ENCODE peak calls at places on chromosomes 16 and 17, in five cellular contexts. One of them, this sample, is unnamed.

GRCh38 chr17:47621293-47622178 is 28.2 kb upstream of the KPNB1 start:
- DNase-seq in HEK293T: peak; percentile 20
- DNase-seq in stomach: no peak
- DNase-seq in cortex of kidney: no peak
- DNase-seq in adrenal gland: peak; percentile 83
- DNase-seq in this sample: peak; percentile 61

GRCh38 chr17:59329558-59330313 is 1.7 kb upstream of the YPEL2 start:
- DNase-seq in HEK293T: peak; percentile 70
- DNase-seq in stomach: peak; percentile 66
- DNase-seq in cortex of kidney: no peak
- DNase-seq in adrenal gland: peak; percentile 76
- DNase-seq in this sample: peak; percentile 84

GRCh38 chr16:19583665-19584300 is 28.3 kb downstream of the VPS35L start:
- DNase-seq in HEK293T: peak; percentile 41
- DNase-seq in stomach: peak; percentile 30
- DNase-seq in cortex of kidney: no peak
- DNase-seq in adrenal gland: peak; percentile 28
- DNase-seq in this sample: no peak

GRCh38 chr16:54112807-54113206 is 173.8 kb downstream of the IRX3 start:
- DNase-seq in HEK293T: no peak
- DNase-seq in stomach: no peak
- DNase-seq in cortex of kidney: no peak
- DNase-seq in adrenal gland: no peak
- DNase-seq in this sample: no peak

GRCh38 chr16:30805056-30805369 is 18.0 kb upstream of the ZNF629 start:
- DNase-seq in HEK293T: no peak
- DNase-seq in stomach: no peak
- DNase-seq in cortex of kidney: no peak
- DNase-seq in adrenal gland: no peak
- DNase-seq in this sample: peak; percentile 59

GRCh38 chr17:62674841-62675240 is 47.4 kb downstream of the MRC2 start:
- DNase-seq in HEK293T: no peak
- DNase-seq in stomach: no peak
- DNase-seq in cortex of kidney: no peak
- DNase-seq in adrenal gland: no peak
- DNase-seq in this sample: no peak

GRCh38 chr16:65121870-65122723 is at the start of gene CDH11:
- DNase-seq in HEK293T: no peak
- DNase-seq in stomach: peak; percentile 25
- DNase-seq in cortex of kidney: no peak
- DNase-seq in adrenal gland: no peak
- DNase-seq in this sample: peak; percentile 82

GRCh38 chr16:88723507-88723887 is 17.2 kb downstream of the CTU2 start:
- DNase-seq in HEK293T: no peak
- DNase-seq in stomach: no peak
- DNase-seq in cortex of kidney: no peak
- DNase-seq in adrenal gland: no peak
- DNase-seq in this sample: no peak

GRCh38 chr17:28335959-28336871 is 654 bp downstream of the TNFAIP1 start:
- DNase-seq in HEK293T: peak; percentile 28
- DNase-seq in stomach: peak; percentile 68
- DNase-seq in cortex of kidney: no peak
- DNase-seq in adrenal gland: peak; percentile 83
- DNase-seq in this sample: peak; percentile 88

GRCh38 chr17:48527742-48528028 is 3.1 kb downstream of the HOXB1 start:
- DNase-seq in HEK293T: no peak
- DNase-seq in stomach: no peak
- DNase-seq in cortex of kidney: no peak
- DNase-seq in adrenal gland: no peak
- DNase-seq in this sample: no peak